ENCODE peak calls at places on chromosomes 2 and 18, in four cellular contexts. Y is K562, B is HepG2, H is GM12878. I is an unnamed sample.

GRCh38 chr2:34892766-34893165 is 1293.7 kb upstream of the FAM98A start:
- DNase-seq in Y (no peak), B (no peak), H (no peak), I (no peak)

GRCh38 chr2:60525859-60526258 is 27.6 kb downstream of the BCL11A start:
- DNase-seq in Y (no peak), B (no peak), H (no peak), I (no peak)

GRCh38 chr2:158142568-158143332 is 41.1 kb downstream of the UPP2 start:
- DNase-seq in Y (no peak), B (no peak), H (no peak), I (no peak)

GRCh38 chr2:199850250-199850717 is 708 bp downstream of the FTCDNL1 start:
- DNase-seq in Y (no peak), B (no peak), H (no peak), I (no peak)

GRCh38 chr2:189515264-189515663 is 65.3 kb downstream of the SLC40A1 start:
- DNase-seq in Y (no peak), B (no peak), H (no peak), I (no peak)

GRCh38 chr2:240839152-240840143 is 19.4 kb upstream of the KIF1A start:
- DNase-seq in Y (no peak), B (no peak), H (no peak), I (no peak)

GRCh38 chr18:79583984-79584401 is 95.6 kb upstream of the CTDP1 start:
- DNase-seq in Y (no peak), B (no peak), H (no peak), I (no peak)

GRCh38 chr2:111121873-111122630 is 1.3 kb downstream of the BCL2L11 start:
- DNase-seq in Y (peak; percentile 79), B (peak; percentile 86), H (no peak), I (no peak)

GRCh38 chr2:85785027-85785822 is 31.4 kb downstream of the ATOH8 start:
- DNase-seq in Y (no peak), B (no peak), H (no peak), I (no peak)

GRCh38 chr18:23627325-23627724 is 35.4 kb downstream of the ANKRD29 start:
- DNase-seq in Y (no peak), B (peak; percentile 37), H (no peak), I (no peak)

GRCh38 chr2:201414099-201415023 is 36.9 kb downstream of the TRAK2 start:
- DNase-seq in Y (no peak), B (no peak), H (peak; percentile 38), I (no peak)

GRCh38 chr2:497770-498492 is 179.3 kb downstream of the TMEM18 start:
- DNase-seq in Y (no peak), B (no peak), H (no peak), I (no peak)

GRCh38 chr2:174591740-174592139 is 5.9 kb downstream of the WIPF1 start:
- DNase-seq in Y (no peak), B (no peak), H (no peak), I (no peak)

GRCh38 chr2:231928481-231928880 is 2.3 kb upstream of the NPPC start:
- DNase-seq in Y (no peak), B (peak; percentile 35), H (no peak), I (peak; percentile 48)

GRCh38 chr2:149141046-149141445 is 102.5 kb downstream of the LYPD6B start:
- DNase-seq in Y (no peak), B (no peak), H (no peak), I (no peak)

GRCh38 chr18:80106482-80107051 is 2.5 kb upstream of the ADNP2 start:
- DNase-seq in Y (no peak), B (peak; percentile 80), H (no peak), I (no peak)

GRCh38 chr18:44826418-44827259 is 146.0 kb downstream of the SETBP1 start:
- DNase-seq in Y (no peak), B (no peak), H (no peak), I (no peak)

GRCh38 chr2:42256502-42256901 is 87.3 kb downstream of the EML4 start:
- DNase-seq in Y (no peak), B (no peak), H (peak; percentile 27), I (no peak)

GRCh38 chr2:68762665-68763064 is 28.1 kb downstream of the ARHGAP25 start:
- DNase-seq in Y (no peak), B (no peak), H (no peak), I (no peak)

GRCh38 chr2:188023035-188023434 is 268.6 kb upstream of the GULP1 start:
- DNase-seq in Y (no peak), B (no peak), H (no peak), I (no peak)

GRCh38 chr2:10331033-10331701 is 28.5 kb downstream of the HPCAL1 start:
- DNase-seq in Y (peak; percentile 71), B (no peak), H (peak; percentile 40), I (no peak)

GRCh38 chr2:73970850-73971471 is 13.7 kb upstream of the TET3 start:
- DNase-seq in Y (peak; percentile 66), B (peak; percentile 29), H (peak; percentile 88), I (no peak)

GRCh38 chr2:172307800-172308199 is 119.6 kb upstream of the ITGA6 start:
- DNase-seq in Y (no peak), B (no peak), H (no peak), I (no peak)

GRCh38 chr2:182360012-182360662 is 66.7 kb downstream of the PDE1A start:
- DNase-seq in Y (no peak), B (no peak), H (no peak), I (no peak)

GRCh38 chr18:410103-410502 is 90.4 kb downstream of the COLEC12 start:
- DNase-seq in Y (no peak), B (no peak), H (no peak), I (no peak)

GRCh38 chr2:134499307-134499706 is 219.5 kb downstream of the TMEM163 start:
- DNase-seq in Y (no peak), B (no peak), H (no peak), I (no peak)

GRCh38 chr2:19949071-19949470 is 40.8 kb downstream of the WDR35 start:
- DNase-seq in Y (no peak), B (no peak), H (no peak), I (no peak)

GRCh38 chr18:22363867-22364463 is 53.8 kb downstream of the CTAGE1 start:
- DNase-seq in Y (no peak), B (no peak), H (no peak), I (no peak)

GRCh38 chr2:36820942-36821605 is 124.6 kb downstream of the VIT start:
- DNase-seq in Y (no peak), B (peak; percentile 55), H (no peak), I (peak; percentile 32)

GRCh38 chr2:108965540-108966299 is 23.3 kb downstream of the EDAR start:
- DNase-seq in Y (no peak), B (no peak), H (no peak), I (no peak)

GRCh38 chr2:105329561-105330495 is at the start of gene TGFBRAP1:
- DNase-seq in Y (peak; percentile 81), B (peak; percentile 35), H (no peak), I (no peak)

DNA sequence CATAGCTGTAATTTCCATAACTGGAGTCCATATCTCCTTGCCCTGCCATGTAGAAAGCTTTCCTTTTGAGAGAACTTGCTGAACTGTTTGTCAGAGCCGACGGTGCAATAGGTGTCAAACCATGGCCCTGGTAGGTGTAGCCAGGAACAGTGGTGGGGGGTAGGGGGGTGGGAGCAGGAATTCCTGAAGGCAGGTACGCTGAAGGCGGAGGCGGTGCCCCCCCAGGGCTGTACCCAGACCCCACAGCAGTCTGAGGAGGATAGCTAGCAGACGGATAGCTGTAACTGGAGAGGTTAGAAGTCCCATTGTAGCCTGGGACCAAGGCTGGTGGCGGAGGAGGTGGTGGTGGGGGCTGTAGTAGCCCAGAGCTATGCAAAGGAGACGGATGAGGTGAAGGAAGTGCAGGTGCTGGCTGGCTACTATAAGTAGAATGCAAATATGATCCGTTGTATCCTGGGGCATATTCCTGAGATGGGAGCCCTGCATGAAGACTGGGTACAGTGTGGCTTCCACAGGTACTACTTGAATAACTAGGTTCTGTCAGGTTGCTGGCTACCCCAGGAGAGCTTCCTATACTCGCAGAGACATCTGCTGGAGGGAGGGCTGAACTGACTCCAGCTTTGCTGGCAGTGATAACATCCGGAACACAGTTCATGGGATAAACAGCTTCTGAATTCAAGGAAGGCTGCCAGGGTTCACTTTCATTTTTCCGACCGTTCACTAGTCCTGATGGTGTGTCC is 124.8 kb downstream of the FIGN start:
- DNase-seq in Y (no peak), B (peak; percentile 10), H (no peak), I (no peak)
- H2AFZ ChIP-seq in Y (no peak overlapping the region), B (no peak overlapping the region), H (no peak overlapping the region), I (no peak overlapping the region)

GRCh38 chr2:136006658-136007057 is 21.2 kb upstream of the DARS1 start:
- DNase-seq in Y (no peak), B (no peak), H (no peak), I (no peak)

GRCh38 chr2:136004920-136005319 is 19.5 kb upstream of the DARS1 start:
- DNase-seq in Y (no peak), B (no peak), H (no peak), I (no peak)

GRCh38 chr2:136005462-136006205 is 20.2 kb upstream of the DARS1 start:
- DNase-seq in Y (no peak), B (no peak), H (no peak), I (no peak)

GRCh38 chr2:136010126-136010525 is 24.7 kb upstream of the DARS1 start:
- DNase-seq in Y (no peak), B (no peak), H (no peak), I (no peak)

DNA sequence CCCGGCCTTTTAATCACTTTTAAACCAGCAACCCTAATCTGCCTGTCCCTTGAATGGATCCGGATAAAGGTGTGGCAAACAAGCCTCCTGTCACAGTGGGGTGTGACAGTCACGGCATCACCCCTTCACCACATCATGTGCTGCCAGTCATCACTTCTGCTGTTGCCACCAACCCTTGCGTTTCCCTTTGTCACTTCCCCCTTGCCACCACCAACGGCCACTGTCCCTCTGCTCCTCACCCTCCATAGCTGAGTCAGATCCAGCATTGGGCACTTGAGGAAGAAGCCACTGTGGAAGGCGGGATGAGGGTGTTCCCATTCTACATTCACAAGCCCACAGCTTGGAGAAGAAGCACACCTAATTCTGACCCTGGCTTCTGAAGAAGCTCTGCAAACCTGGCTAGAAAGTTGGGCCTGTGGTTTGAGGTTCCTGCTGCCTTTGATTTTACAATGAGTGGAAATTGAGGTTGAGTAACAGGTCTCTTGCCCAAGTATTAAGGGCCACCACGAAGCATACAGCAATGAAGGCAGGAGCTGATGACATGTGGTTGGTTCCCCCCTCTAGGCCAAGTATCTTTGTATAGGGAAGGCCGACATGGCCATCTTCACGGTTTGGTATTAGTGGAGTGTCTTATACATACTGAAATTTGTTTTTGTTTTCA is 22.9 kb upstream of the DARS1 start:
- DNase-seq in Y (no peak), B (no peak), H (no peak), I (no peak)
- TF ChIP-seq EP300 in Y (no peak), B (no peak), H (no peak), I (no peak)

DNA sequence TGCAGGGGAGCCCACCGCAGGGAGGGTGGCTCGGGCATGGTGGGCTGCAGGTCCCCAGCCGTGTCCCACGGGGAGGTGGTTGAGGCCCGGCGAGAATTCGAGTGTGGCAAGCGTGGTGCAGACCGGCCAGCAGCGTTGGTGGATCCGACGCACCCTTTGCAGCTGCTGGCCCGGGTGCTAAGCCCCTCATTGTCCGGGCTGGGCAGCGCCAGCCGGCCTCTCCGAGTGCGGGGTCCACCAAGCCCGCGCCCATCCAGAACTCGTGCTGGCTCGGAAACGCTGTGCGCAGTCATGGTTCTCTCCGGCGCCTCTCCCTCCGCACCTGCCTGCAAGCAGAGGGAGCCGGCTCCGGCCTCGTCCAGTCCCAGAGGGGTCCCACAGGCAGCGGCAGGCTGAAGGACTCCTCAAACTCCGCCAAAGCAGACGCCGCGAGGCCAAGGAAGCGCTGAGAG is 177.0 kb upstream of the SLC35G4 start:
- DNase-seq in Y (no peak), B (no peak), H (no peak), I (no peak)
- TF ChIP-seq BRCA1 in Y (no peak), B (no peak), H (no peak), I (no peak)

GRCh38 chr2:163768881-163769681 is 33.3 kb upstream of the FIGN start:
- DNase-seq in Y (no peak), B (no peak), H (no peak), I (no peak)

GRCh38 chr2:163771596-163771995 is 35.8 kb upstream of the FIGN start:
- DNase-seq in Y (no peak), B (no peak), H (no peak), I (no peak)

GRCh38 chr2:163767097-163767496 is 31.3 kb upstream of the FIGN start:
- DNase-seq in Y (no peak), B (no peak), H (no peak), I (no peak)
- H2AFZ ChIP-seq in Y (no peak overlapping the region), B (no peak overlapping the region), H (no peak overlapping the region), I (peak overlapping the region; percentile 45)

I was measured in H1.